ENCODE peak calls at places on chromosomes 3 and 15, in six cellular contexts. V is progenitor cell of endocrine pancreas, Z is endodermal cell, P is left ventricle myocardium inferior, C is foreskin fibroblast, U is IMR-90. Q is an unnamed sample.

GRCh38 chr3:140455476-140455875 is 222.4 kb upstream of the TRIM42 start:
- DNase-seq in U (no peak), V (no peak), P (no peak), Z (no peak), C (no peak), Q (no peak)

GRCh38 chr15:50358805-50359204 is 3.8 kb upstream of the GABPB1 start:
- DNase-seq in V (no peak), C (peak; percentile 38), Z (peak; percentile 66), P (no peak), U (peak; percentile 59), Q (no peak)

GRCh38 chr15:68347392-68347791 is 69.8 kb downstream of the FEM1B start:
- DNase-seq in U (peak; percentile 90), V (no peak), C (peak; percentile 68), Z (no peak), P (no peak), Q (no peak)

GRCh38 chr3:154184582-154184981 is 63.4 kb downstream of the ARHGEF26 start:
- DNase-seq in Z (no peak), U (no peak), P (no peak), V (no peak), C (no peak), Q (peak; percentile 47)

GRCh38 chr3:53154731-53155320 is 6.2 kb upstream of the PRKCD start:
- DNase-seq in C (no peak), U (no peak), V (no peak), Z (no peak), P (no peak), Q (no peak)

GRCh38 chr15:21261965-21262850 is 178.1 kb downstream of the POTEB3 start:
- DNase-seq in C (no peak), V (peak; percentile 27), P (peak; percentile 16), U (no peak), Z (peak; percentile 41), Q (no peak)

GRCh38 chr3:132268956-132269355 is 48.3 kb upstream of the ACP3 start:
- DNase-seq in P (no peak), Z (peak; percentile 83), U (peak; percentile 35), V (no peak), C (no peak), Q (no peak)

GRCh38 chr15:99106417-99107220 is 1.7 kb downstream of the SYNM start:
- DNase-seq in P (peak; percentile 66), U (peak; percentile 98), V (no peak), Z (peak; percentile 44), C (no peak), Q (no peak)

GRCh38 chr3:55571216-55571813 is 84.2 kb upstream of the WNT5A start:
- DNase-seq in V (no peak), U (no peak), Z (peak; percentile 63), C (no peak), P (no peak), Q (no peak)

GRCh38 chr15:66440501-66440900 is 53.8 kb downstream of the MAP2K1 start:
- DNase-seq in Z (no peak), U (no peak), C (no peak), P (no peak), V (no peak), Q (no peak)

GRCh38 chr3:65828706-65829105 is 210.0 kb downstream of the MAGI1 start:
- DNase-seq in P (no peak), Z (peak; percentile 68), C (no peak), U (peak; percentile 31), V (no peak), Q (no peak)

GRCh38 chr15:90883971-90884718 is at the start of gene FES:
- DNase-seq in C (no peak), V (no peak), P (peak; percentile 81), Z (peak; percentile 89), U (peak; percentile 46), Q (no peak)

GRCh38 chr15:77064539-77065308 is 6.2 kb downstream of the TSPAN3 start:
- DNase-seq in P (no peak), U (peak; percentile 65), Z (no peak), V (no peak), C (no peak), Q (no peak)

GRCh38 chr3:152638707-152639450 is 196.1 kb upstream of the P2RY1 start:
- DNase-seq in C (peak; percentile 66), Z (no peak), U (no peak), V (no peak), P (no peak), Q (no peak)

GRCh38 chr3:127307431-127307830 is 19.6 kb upstream of the PRR20G start:
- DNase-seq in U (no peak), Z (no peak), P (no peak), C (no peak), V (no peak), Q (no peak)

GRCh38 chr3:31165399-31165860 is 271.0 kb upstream of the GADL1 start:
- DNase-seq in U (peak; percentile 11), V (no peak), C (no peak), P (no peak), Z (no peak), Q (no peak)

GRCh38 chr15:66982250-66982649 is 83.2 kb upstream of the SMAD3 start:
- DNase-seq in U (no peak), Z (no peak), V (no peak), P (no peak), C (no peak), Q (no peak)

GRCh38 chr3:110727056-110727455 is 344.6 kb upstream of the NECTIN3 start:
- DNase-seq in C (no peak), U (no peak), P (no peak), Z (no peak), V (no peak), Q (no peak)

GRCh38 chr3:195164573-195165263 is 106.2 kb downstream of the XXYLT1 start:
- DNase-seq in P (no peak), C (no peak), V (no peak), U (no peak), Z (no peak), Q (no peak)

GRCh38 chr15:84911879-84912660 is 27.6 kb downstream of the SLC28A1 start:
- DNase-seq in U (peak; percentile 99), Z (no peak), C (peak; percentile 97), P (peak; percentile 90), V (no peak), Q (no peak)

GRCh38 chr3:46408853-46409252 is 1.8 kb downstream of the CCRL2 start:
- DNase-seq in U (no peak), Z (no peak), P (no peak), C (no peak), V (no peak), Q (no peak)

GRCh38 chr3:39668420-39668819 is 141.0 kb upstream of the MYRIP start:
- DNase-seq in V (no peak), P (no peak), Z (peak; percentile 49), C (peak; percentile 21), U (peak; percentile 38), Q (no peak)

GRCh38 chr3:101091489-101091888 is 98.3 kb upstream of the ABI3BP start:
- DNase-seq in U (peak; percentile 67), P (no peak), C (no peak), Z (peak; percentile 49), V (no peak), Q (no peak)

GRCh38 chr15:35657679-35658201 is 111.8 kb upstream of the DPH6 start:
- DNase-seq in C (peak; percentile 24), P (no peak), Z (no peak), U (peak; percentile 43), V (no peak), Q (no peak)

GRCh38 chr15:40470423-40471104 is at the start of gene CHST14:
- DNase-seq in C (peak; percentile 32), U (peak; percentile 43), V (peak; percentile 62), Z (peak; percentile 87), P (peak; percentile 63), Q (peak; percentile 77)

GRCh38 chr3:126364731-126365301 is 7.6 kb upstream of the KLF15 start:
- DNase-seq in U (no peak), V (no peak), Z (peak; percentile 61), C (no peak), P (no peak), Q (no peak)

GRCh38 chr3:45544719-45545296 is 49.7 kb upstream of the LIMD1 start:
- DNase-seq in Z (peak; percentile 36), U (no peak), C (no peak), P (no peak), V (no peak), Q (no peak)

GRCh38 chr3:158097571-158098553 is 8.4 kb downstream of the SHOX2 start:
- DNase-seq in V (peak; percentile 86), Z (peak; percentile 97), U (peak; percentile 57), C (no peak), P (no peak), Q (no peak)

GRCh38 chr3:191051037-191051436 is 148.0 kb upstream of the OSTN start:
- DNase-seq in U (peak; percentile 47), V (no peak), P (no peak), C (no peak), Z (no peak), Q (no peak)

DNA sequence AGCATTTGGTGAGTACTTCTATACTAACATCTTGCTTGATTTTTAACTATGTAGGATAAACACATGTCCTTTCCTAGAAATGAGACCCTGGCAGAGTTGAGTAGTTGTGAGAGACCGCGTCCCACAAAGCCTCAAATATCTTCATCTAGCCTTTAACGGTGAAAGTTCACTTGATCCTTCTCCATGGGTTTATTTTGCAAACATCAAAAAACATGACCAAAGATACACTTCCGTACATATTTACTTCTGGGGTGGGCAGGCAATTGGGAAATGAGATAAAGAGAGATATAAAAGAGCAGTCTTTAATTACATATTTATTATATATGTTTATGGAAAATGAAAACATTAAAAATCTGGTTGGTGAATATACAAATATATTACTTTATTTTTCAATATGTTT is 5.2 kb upstream of the KAT2B start:
- DNase-seq in U (no peak), C (no peak), P (no peak), V (no peak), Z (no peak), Q (no peak)
- TF ChIP-seq CTCF in U (no peak), C (no peak), P (no peak), V (no peak), Z (no peak), Q (no peak)

DNA sequence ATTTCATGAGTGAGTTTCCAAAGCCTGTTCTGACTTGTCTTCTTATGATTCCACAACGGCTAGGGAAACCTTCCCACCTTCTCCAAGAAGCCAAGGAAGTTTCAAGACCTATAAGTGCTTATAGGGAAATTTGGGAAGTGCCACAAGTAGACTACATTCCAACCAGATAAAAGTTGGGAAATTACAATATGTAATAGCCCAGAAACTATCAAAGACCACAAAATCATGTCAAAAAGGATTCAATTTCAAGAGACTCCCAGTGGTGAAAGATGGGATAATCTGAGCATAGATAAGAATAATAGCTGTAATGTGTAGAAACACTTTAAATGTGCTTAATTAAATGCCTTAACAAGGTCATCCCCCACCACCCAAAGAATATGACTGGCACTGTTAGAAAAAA is 169.2 kb upstream of the SLC2A2 start:
- DNase-seq in V (no peak), Z (no peak), P (no peak), C (no peak), U (no peak), Q (no peak)
- TF ChIP-seq CTCF in V (peak; percentile 24), Z (peak; percentile 70), P (no peak), C (no peak), U (peak; percentile 5), Q (no peak)

DNA sequence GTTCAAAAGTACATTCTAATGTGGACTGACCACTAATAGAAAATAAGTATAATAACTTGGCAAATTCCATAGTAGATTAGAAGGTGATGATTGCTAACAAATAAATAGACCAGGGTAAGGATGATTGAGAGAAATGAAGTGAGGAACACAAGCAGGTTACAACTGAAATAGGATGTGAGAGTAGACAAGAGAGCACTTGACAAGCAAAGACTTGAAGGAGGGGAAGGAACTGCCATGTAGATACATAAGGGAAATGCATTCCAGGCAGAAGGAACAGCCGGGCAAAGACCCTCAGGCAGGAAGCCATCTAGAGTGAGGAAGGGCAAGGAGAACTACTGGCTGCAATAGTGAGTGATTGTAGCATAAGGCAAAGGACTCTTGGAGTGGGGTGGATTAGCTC is 5.0 kb downstream of the PLA1A start:
- DNase-seq in Z (no peak), U (no peak), P (no peak), V (no peak), C (no peak), Q (no peak)
- TF ChIP-seq CTCF in Z (no peak), U (no peak), P (no peak), V (no peak), C (no peak), Q (no peak)

GRCh38 chr3:104750581-104750980 is 616.1 kb upstream of the ALCAM start:
- DNase-seq in P (no peak), Z (no peak), U (no peak), C (peak; percentile 18), V (no peak), Q (no peak)
- TF ChIP-seq CTCF in P (no peak), Z (no peak), U (no peak), C (no peak), V (no peak), Q (no peak)